ENCODE peak calls at places on chromosome 21, in six cellular contexts. One of them, this sample, is unnamed.

GRCh38 chr21:43323244-43324005 is 103.5 kb downstream of the SIK1 start:
- DNase-seq in skeletal muscle cell: no peak
- DNase-seq in cardiac fibroblast: no peak
- DNase-seq in fibroblast of the conjunctiva: no peak
- DNase-seq in right lobe of liver: peak
- DNase-seq in GM04504: no peak
- DNase-seq in this sample: no peak

GRCh38 chr21:31347435-31348032 is 3.5 kb upstream of the TIAM1 start:
- DNase-seq in right lobe of liver: no peak
- DNase-seq in cardiac fibroblast: peak
- DNase-seq in fibroblast of the conjunctiva: peak
- DNase-seq in skeletal muscle cell: no peak
- DNase-seq in GM04504: no peak
- DNase-seq in this sample: no peak

GRCh38 chr21:44709426-44710293 is 1.7 kb downstream of the TSPEAR start:
- DNase-seq in right lobe of liver: no peak
- DNase-seq in fibroblast of the conjunctiva: no peak
- DNase-seq in GM04504: no peak
- DNase-seq in cardiac fibroblast: peak
- DNase-seq in skeletal muscle cell: no peak
- DNase-seq in this sample: no peak

GRCh38 chr21:45356653-45357435 is 48.1 kb upstream of the COL18A1 start:
- DNase-seq in skeletal muscle cell: no peak
- DNase-seq in cardiac fibroblast: no peak
- DNase-seq in right lobe of liver: no peak
- DNase-seq in GM04504: no peak
- DNase-seq in fibroblast of the conjunctiva: no peak
- DNase-seq in this sample: no peak

GRCh38 chr21:42459065-42459430 is 37.0 kb downstream of the RSPH1 start:
- DNase-seq in cardiac fibroblast: no peak
- DNase-seq in right lobe of liver: no peak
- DNase-seq in GM04504: no peak
- DNase-seq in fibroblast of the conjunctiva: no peak
- DNase-seq in skeletal muscle cell: no peak
- DNase-seq in this sample: no peak

GRCh38 chr21:32412162-32412997 is at the start of gene EVA1C:
- DNase-seq in cardiac fibroblast: peak
- DNase-seq in fibroblast of the conjunctiva: no peak
- DNase-seq in right lobe of liver: peak
- DNase-seq in GM04504: no peak
- DNase-seq in skeletal muscle cell: no peak
- DNase-seq in this sample: no peak

GRCh38 chr21:15060776-15061175 is 4.0 kb downstream of the NRIP1 start:
- DNase-seq in skeletal muscle cell: no peak
- DNase-seq in cardiac fibroblast: peak
- DNase-seq in right lobe of liver: no peak
- DNase-seq in GM04504: no peak
- DNase-seq in fibroblast of the conjunctiva: no peak
- DNase-seq in this sample: no peak

GRCh38 chr21:35048183-35048601 is 910 bp downstream of the RUNX1 start:
- DNase-seq in skeletal muscle cell: no peak
- DNase-seq in fibroblast of the conjunctiva: no peak
- DNase-seq in right lobe of liver: no peak
- DNase-seq in cardiac fibroblast: no peak
- DNase-seq in GM04504: no peak
- DNase-seq in this sample: no peak

GRCh38 chr21:44628707-44629391 is 2.0 kb downstream of the KRTAP10-9 start:
- DNase-seq in GM04504: no peak
- DNase-seq in skeletal muscle cell: no peak
- DNase-seq in right lobe of liver: no peak
- DNase-seq in cardiac fibroblast: no peak
- DNase-seq in fibroblast of the conjunctiva: no peak
- DNase-seq in this sample: no peak

GRCh38 chr21:33122507-33122906 is 52.6 kb downstream of the OLIG1 start:
- DNase-seq in fibroblast of the conjunctiva: no peak
- DNase-seq in right lobe of liver: no peak
- DNase-seq in GM04504: no peak
- DNase-seq in skeletal muscle cell: no peak
- DNase-seq in cardiac fibroblast: no peak
- DNase-seq in this sample: no peak

GRCh38 chr21:20882462-20883415 is 115.5 kb upstream of the NCAM2 start:
- DNase-seq in cardiac fibroblast: peak
- DNase-seq in GM04504: peak
- DNase-seq in fibroblast of the conjunctiva: peak
- DNase-seq in skeletal muscle cell: peak
- DNase-seq in right lobe of liver: no peak
- DNase-seq in this sample: no peak

GRCh38 chr21:42474043-42474831 is 21.8 kb downstream of the RSPH1 start:
- DNase-seq in right lobe of liver: peak
- DNase-seq in skeletal muscle cell: no peak
- DNase-seq in cardiac fibroblast: peak
- DNase-seq in fibroblast of the conjunctiva: no peak
- DNase-seq in GM04504: no peak
- DNase-seq in this sample: no peak

GRCh38 chr21:40194181-40194580 is 326.9 kb downstream of the PCP4 start:
- DNase-seq in GM04504: no peak
- DNase-seq in right lobe of liver: no peak
- DNase-seq in fibroblast of the conjunctiva: no peak
- DNase-seq in skeletal muscle cell: no peak
- DNase-seq in cardiac fibroblast: no peak
- DNase-seq in this sample: no peak

GRCh38 chr21:37503848-37504467 is 137.4 kb downstream of the DYRK1A start:
- DNase-seq in right lobe of liver: no peak
- DNase-seq in fibroblast of the conjunctiva: peak
- DNase-seq in GM04504: peak
- DNase-seq in skeletal muscle cell: peak
- DNase-seq in cardiac fibroblast: peak
- DNase-seq in this sample: peak

GRCh38 chr21:27975514-27975913 is 1008.6 kb upstream of the ADAMTS5 start:
- DNase-seq in skeletal muscle cell: no peak
- DNase-seq in GM04504: no peak
- DNase-seq in fibroblast of the conjunctiva: no peak
- DNase-seq in right lobe of liver: no peak
- DNase-seq in cardiac fibroblast: no peak
- DNase-seq in this sample: no peak

GRCh38 chr21:29145837-29146453 is 15.5 kb downstream of the MAP3K7CL start:
- DNase-seq in fibroblast of the conjunctiva: no peak
- DNase-seq in skeletal muscle cell: no peak
- DNase-seq in right lobe of liver: no peak
- DNase-seq in cardiac fibroblast: no peak
- DNase-seq in GM04504: no peak
- DNase-seq in this sample: no peak

GRCh38 chr21:39633043-39633442 is 20.3 kb downstream of the B3GALT5 start:
- DNase-seq in right lobe of liver: no peak
- DNase-seq in GM04504: peak
- DNase-seq in cardiac fibroblast: no peak
- DNase-seq in fibroblast of the conjunctiva: peak
- DNase-seq in skeletal muscle cell: no peak
- DNase-seq in this sample: no peak

GRCh38 chr21:17903029-17903806 is 84.1 kb upstream of the C21orf91 start:
- DNase-seq in fibroblast of the conjunctiva: no peak
- DNase-seq in skeletal muscle cell: no peak
- DNase-seq in cardiac fibroblast: peak
- DNase-seq in GM04504: peak
- DNase-seq in right lobe of liver: no peak
- DNase-seq in this sample: no peak

This sample was measured in AG04449.